ENCODE peak calls at places on chromosomes 3 and 15, in six cellular contexts. One of them, this sample, is unnamed.

GRCh38 chr3:126004692-126005091 is 35.7 kb downstream of the ROPN1B start:
- DNase-seq in neuronal stem cell: no peak
- DNase-seq in H9: no peak
- DNase-seq in mesenchymal stem cell: no peak
- DNase-seq in H1: no peak
- DNase-seq in IMR-90: no peak
- DNase-seq in this sample: no peak

GRCh38 chr3:65979731-65980130 is 59.0 kb downstream of the MAGI1 start:
- DNase-seq in neuronal stem cell: no peak
- DNase-seq in H9: no peak
- DNase-seq in mesenchymal stem cell: peak
- DNase-seq in H1: no peak
- DNase-seq in IMR-90: peak
- DNase-seq in this sample: no peak

GRCh38 chr15:28021281-28022039 is 77.7 kb downstream of the OCA2 start:
- DNase-seq in neuronal stem cell: peak
- DNase-seq in H9: peak
- DNase-seq in mesenchymal stem cell: peak
- DNase-seq in H1: peak
- DNase-seq in IMR-90: peak
- DNase-seq in this sample: peak

GRCh38 chr3:124962403-124962940 is 27.9 kb upstream of the MUC13 start:
- DNase-seq in neuronal stem cell: no peak
- DNase-seq in H9: no peak
- DNase-seq in mesenchymal stem cell: peak
- DNase-seq in H1: no peak
- DNase-seq in IMR-90: no peak
- DNase-seq in this sample: no peak

GRCh38 chr3:41234823-41235722 is 35.8 kb downstream of the CTNNB1 start:
- DNase-seq in neuronal stem cell: no peak
- DNase-seq in H9: no peak
- DNase-seq in mesenchymal stem cell: no peak
- DNase-seq in H1: no peak
- DNase-seq in IMR-90: peak
- DNase-seq in this sample: no peak

GRCh38 chr3:32743934-32744333 is 58.9 kb downstream of the CNOT10 start:
- DNase-seq in neuronal stem cell: no peak
- DNase-seq in H9: no peak
- DNase-seq in mesenchymal stem cell: peak
- DNase-seq in H1: no peak
- DNase-seq in IMR-90: peak
- DNase-seq in this sample: no peak

GRCh38 chr3:127052121-127052561 is 69.2 kb downstream of the PLXNA1 start:
- DNase-seq in neuronal stem cell: no peak
- DNase-seq in H9: no peak
- DNase-seq in mesenchymal stem cell: no peak
- DNase-seq in H1: no peak
- DNase-seq in IMR-90: no peak
- DNase-seq in this sample: no peak

GRCh38 chr3:4332574-4332973 is 29.4 kb downstream of the SETMAR start:
- DNase-seq in neuronal stem cell: no peak
- DNase-seq in H9: no peak
- DNase-seq in mesenchymal stem cell: no peak
- DNase-seq in H1: no peak
- DNase-seq in IMR-90: no peak
- DNase-seq in this sample: no peak

GRCh38 chr3:64138046-64138445 is 87.2 kb downstream of the PRICKLE2 start:
- DNase-seq in neuronal stem cell: no peak
- DNase-seq in H9: no peak
- DNase-seq in mesenchymal stem cell: no peak
- DNase-seq in H1: no peak
- DNase-seq in IMR-90: no peak
- DNase-seq in this sample: no peak

GRCh38 chr3:186786810-186787375 is 3.5 kb downstream of the EIF4A2 start:
- DNase-seq in neuronal stem cell: no peak
- DNase-seq in H9: no peak
- DNase-seq in mesenchymal stem cell: no peak
- DNase-seq in H1: no peak
- DNase-seq in IMR-90: no peak
- DNase-seq in this sample: no peak

GRCh38 chr3:188507244-188507720 is 353.3 kb downstream of the LPP start:
- DNase-seq in neuronal stem cell: no peak
- DNase-seq in H9: no peak
- DNase-seq in mesenchymal stem cell: peak
- DNase-seq in H1: no peak
- DNase-seq in IMR-90: peak
- DNase-seq in this sample: peak

GRCh38 chr3:59326246-59327024 is 276.6 kb upstream of the CFAP20DC start:
- DNase-seq in neuronal stem cell: no peak
- DNase-seq in H9: peak
- DNase-seq in mesenchymal stem cell: no peak
- DNase-seq in H1: peak
- DNase-seq in IMR-90: no peak
- DNase-seq in this sample: peak

GRCh38 chr3:168249048-168249538 is 153.4 kb upstream of the GOLIM4 start:
- DNase-seq in neuronal stem cell: no peak
- DNase-seq in H9: no peak
- DNase-seq in mesenchymal stem cell: peak
- DNase-seq in H1: no peak
- DNase-seq in IMR-90: peak
- DNase-seq in this sample: peak

GRCh38 chr15:91898843-91899242 is 45.3 kb downstream of the SLCO3A1 start:
- DNase-seq in neuronal stem cell: no peak
- DNase-seq in H9: no peak
- DNase-seq in mesenchymal stem cell: no peak
- DNase-seq in H1: no peak
- DNase-seq in IMR-90: no peak
- DNase-seq in this sample: no peak

GRCh38 chr3:38669668-38670067 is 20.2 kb upstream of the SCN5A start:
- DNase-seq in neuronal stem cell: no peak
- DNase-seq in H9: no peak
- DNase-seq in mesenchymal stem cell: no peak
- DNase-seq in H1: no peak
- DNase-seq in IMR-90: no peak
- DNase-seq in this sample: peak
- H2BK15ac ChIP-seq in neuronal stem cell: no peak
- H2BK15ac ChIP-seq in H9: no peak
- H2BK15ac ChIP-seq in mesenchymal stem cell: no peak
- H2BK15ac ChIP-seq in H1: no peak
- H2BK15ac ChIP-seq in IMR-90: no peak
- H2BK15ac ChIP-seq in this sample: no peak

DNA sequence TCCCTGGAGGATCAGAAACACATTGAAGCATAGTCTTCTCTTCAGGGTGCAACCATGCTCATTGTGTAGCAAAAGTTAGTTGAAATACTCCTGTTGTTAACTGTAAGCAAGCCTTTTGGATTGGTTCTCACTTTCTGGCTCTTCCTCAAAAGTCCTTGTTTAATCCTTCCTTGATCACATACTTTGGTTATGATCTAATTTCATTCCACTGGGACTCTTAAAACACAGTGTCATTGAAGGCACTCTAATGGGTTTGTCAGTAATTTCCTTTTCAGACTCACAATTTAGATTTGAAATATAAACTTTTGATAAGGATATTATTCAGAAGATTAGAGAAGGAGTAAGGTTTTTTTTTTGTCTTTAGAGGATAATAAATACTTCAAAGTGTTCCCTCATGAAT is 451.7 kb upstream of the SGO1 start:
- DNase-seq in neuronal stem cell: no peak
- DNase-seq in H9: no peak
- DNase-seq in mesenchymal stem cell: peak
- DNase-seq in H1: no peak
- DNase-seq in IMR-90: peak
- DNase-seq in this sample: no peak
- H2BK15ac ChIP-seq in neuronal stem cell: no peak
- H2BK15ac ChIP-seq in H9: no peak
- H2BK15ac ChIP-seq in mesenchymal stem cell: no peak
- H2BK15ac ChIP-seq in H1: no peak
- H2BK15ac ChIP-seq in IMR-90: no peak
- H2BK15ac ChIP-seq in this sample: no peak

GRCh38 chr3:123042413-123042812 is 14.8 kb upstream of the SEMA5B start:
- DNase-seq in neuronal stem cell: no peak
- DNase-seq in H9: no peak
- DNase-seq in mesenchymal stem cell: no peak
- DNase-seq in H1: no peak
- DNase-seq in IMR-90: no peak
- DNase-seq in this sample: no peak
- H2BK15ac ChIP-seq in neuronal stem cell: no peak
- H2BK15ac ChIP-seq in H9: no peak
- H2BK15ac ChIP-seq in mesenchymal stem cell: no peak
- H2BK15ac ChIP-seq in H1: no peak
- H2BK15ac ChIP-seq in IMR-90: no peak
- H2BK15ac ChIP-seq in this sample: no peak

GRCh38 chr3:8741581-8742355 is 8.2 kb downstream of the CAV3 start:
- DNase-seq in neuronal stem cell: peak
- DNase-seq in H9: peak
- DNase-seq in mesenchymal stem cell: peak
- DNase-seq in H1: no peak
- DNase-seq in IMR-90: peak
- DNase-seq in this sample: peak

GRCh38 chr3:8743911-8744310 is 10.3 kb downstream of the CAV3 start:
- DNase-seq in neuronal stem cell: no peak
- DNase-seq in H9: no peak
- DNase-seq in mesenchymal stem cell: no peak
- DNase-seq in H1: no peak
- DNase-seq in IMR-90: no peak
- DNase-seq in this sample: no peak

GRCh38 chr3:8745619-8746370 is 12.2 kb downstream of the CAV3 start:
- DNase-seq in neuronal stem cell: no peak
- DNase-seq in H9: no peak
- DNase-seq in mesenchymal stem cell: no peak
- DNase-seq in H1: no peak
- DNase-seq in IMR-90: no peak
- DNase-seq in this sample: no peak

GRCh38 chr3:8739757-8740508 is 6.3 kb downstream of the CAV3 start:
- DNase-seq in neuronal stem cell: no peak
- DNase-seq in H9: no peak
- DNase-seq in mesenchymal stem cell: peak
- DNase-seq in H1: no peak
- DNase-seq in IMR-90: peak
- DNase-seq in this sample: no peak

GRCh38 chr3:8742921-8743605 is 9.5 kb downstream of the CAV3 start:
- DNase-seq in neuronal stem cell: no peak
- DNase-seq in H9: no peak
- DNase-seq in mesenchymal stem cell: peak
- DNase-seq in H1: no peak
- DNase-seq in IMR-90: peak
- DNase-seq in this sample: peak
- H2BK15ac ChIP-seq in neuronal stem cell: no peak
- H2BK15ac ChIP-seq in H9: no peak
- H2BK15ac ChIP-seq in mesenchymal stem cell: no peak
- H2BK15ac ChIP-seq in H1: no peak
- H2BK15ac ChIP-seq in IMR-90: peak
- H2BK15ac ChIP-seq in this sample: no peak

GRCh38 chr3:70990723-70991122 is 592.8 kb downstream of the FOXP1 start:
- DNase-seq in neuronal stem cell: no peak
- DNase-seq in H9: no peak
- DNase-seq in mesenchymal stem cell: no peak
- DNase-seq in H1: no peak
- DNase-seq in IMR-90: peak
- DNase-seq in this sample: no peak
- H2BK15ac ChIP-seq in neuronal stem cell: no peak
- H2BK15ac ChIP-seq in H9: no peak
- H2BK15ac ChIP-seq in mesenchymal stem cell: no peak
- H2BK15ac ChIP-seq in H1: no peak
- H2BK15ac ChIP-seq in IMR-90: no peak
- H2BK15ac ChIP-seq in this sample: no peak

DNA sequence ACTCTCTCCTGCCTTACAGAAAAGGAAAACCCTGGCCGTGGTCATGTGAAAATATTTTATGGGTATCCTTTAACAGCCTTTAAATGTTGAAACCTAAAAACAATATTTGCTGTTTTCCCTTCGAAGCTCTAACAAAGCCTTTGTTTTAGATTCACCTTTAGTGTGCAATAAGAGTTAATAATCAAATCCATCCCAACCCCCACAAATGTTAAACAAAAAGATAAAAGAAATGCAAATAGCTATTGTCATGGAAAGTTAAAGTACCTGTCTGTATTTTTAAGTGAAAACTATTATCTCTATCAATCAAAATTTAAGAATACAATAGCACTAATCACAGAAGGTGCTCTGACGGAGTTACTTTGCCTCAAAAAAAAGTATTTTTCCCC is 279.3 kb downstream of the FOXP1 start:
- DNase-seq in neuronal stem cell: no peak
- DNase-seq in H9: no peak
- DNase-seq in mesenchymal stem cell: no peak
- DNase-seq in H1: no peak
- DNase-seq in IMR-90: no peak
- DNase-seq in this sample: no peak
- H2BK15ac ChIP-seq in neuronal stem cell: no peak
- H2BK15ac ChIP-seq in H9: no peak
- H2BK15ac ChIP-seq in mesenchymal stem cell: no peak
- H2BK15ac ChIP-seq in H1: no peak
- H2BK15ac ChIP-seq in IMR-90: peak
- H2BK15ac ChIP-seq in this sample: no peak

GRCh38 chr3:104831076-104831475 is 535.6 kb upstream of the ALCAM start:
- DNase-seq in neuronal stem cell: no peak
- DNase-seq in H9: no peak
- DNase-seq in mesenchymal stem cell: no peak
- DNase-seq in H1: no peak
- DNase-seq in IMR-90: peak
- DNase-seq in this sample: no peak
- H2BK15ac ChIP-seq in neuronal stem cell: no peak
- H2BK15ac ChIP-seq in H9: no peak
- H2BK15ac ChIP-seq in mesenchymal stem cell: no peak
- H2BK15ac ChIP-seq in H1: no peak
- H2BK15ac ChIP-seq in IMR-90: no peak
- H2BK15ac ChIP-seq in this sample: no peak